ENCODE peak calls at places on chromosomes 4 and X, in seven cellular contexts. One of them, this sample, is unnamed.

GRCh38 chr4:184097240-184097619 is 120.4 kb downstream of the ENPP6 start:
- DNase-seq in IMR-90: no peak
- DNase-seq in transverse colon: peak; percentile 57
- DNase-seq in cortex of kidney: no peak
- DNase-seq in NAMALWA: no peak
- DNase-seq in brain microvascular endothelial cell: no peak
- DNase-seq in frontal cortex: no peak
- DNase-seq in this sample: no peak

GRCh38 chr4:89222171-89222570 is 85.4 kb downstream of the GPRIN3 start:
- DNase-seq in frontal cortex: no peak
- DNase-seq in transverse colon: no peak
- DNase-seq in cortex of kidney: no peak
- DNase-seq in brain microvascular endothelial cell: no peak
- DNase-seq in IMR-90: no peak
- DNase-seq in NAMALWA: no peak
- DNase-seq in this sample: no peak

GRCh38 chr4:76256032-76256431 is 4.5 kb downstream of the FAM47E start:
- DNase-seq in NAMALWA: no peak
- DNase-seq in IMR-90: no peak
- DNase-seq in transverse colon: no peak
- DNase-seq in cortex of kidney: no peak
- DNase-seq in frontal cortex: no peak
- DNase-seq in brain microvascular endothelial cell: no peak
- DNase-seq in this sample: no peak

GRCh38 chr4:184408021-184408710 is 66.2 kb downstream of the IRF2 start:
- DNase-seq in transverse colon: no peak
- DNase-seq in IMR-90: peak; percentile 92
- DNase-seq in cortex of kidney: no peak
- DNase-seq in NAMALWA: no peak
- DNase-seq in frontal cortex: no peak
- DNase-seq in brain microvascular endothelial cell: peak; percentile 54
- DNase-seq in this sample: no peak

GRCh38 chrX:79036152-79036551 is 91.0 kb downstream of the P2RY10 start:
- DNase-seq in cortex of kidney: no peak
- DNase-seq in frontal cortex: no peak
- DNase-seq in IMR-90: no peak
- DNase-seq in transverse colon: no peak
- DNase-seq in NAMALWA: no peak
- DNase-seq in brain microvascular endothelial cell: no peak
- DNase-seq in this sample: no peak

GRCh38 chr4:102334624-102335023 is 10.7 kb downstream of the SLC39A8 start:
- DNase-seq in brain microvascular endothelial cell: no peak
- DNase-seq in cortex of kidney: no peak
- DNase-seq in NAMALWA: no peak
- DNase-seq in frontal cortex: no peak
- DNase-seq in transverse colon: no peak
- DNase-seq in IMR-90: no peak
- DNase-seq in this sample: no peak

GRCh38 chr4:10336471-10336870 is 120.8 kb downstream of the ZNF518B start:
- DNase-seq in brain microvascular endothelial cell: peak; percentile 2
- DNase-seq in cortex of kidney: no peak
- DNase-seq in IMR-90: no peak
- DNase-seq in transverse colon: no peak
- DNase-seq in frontal cortex: no peak
- DNase-seq in NAMALWA: no peak
- DNase-seq in this sample: peak; percentile 91

GRCh38 chrX:33336783-33337182 is 125.4 kb upstream of the DMD start:
- DNase-seq in cortex of kidney: no peak
- DNase-seq in brain microvascular endothelial cell: peak; percentile 11
- DNase-seq in IMR-90: peak; percentile 29
- DNase-seq in NAMALWA: peak; percentile 58
- DNase-seq in frontal cortex: no peak
- DNase-seq in transverse colon: no peak
- DNase-seq in this sample: peak; percentile 24

GRCh38 chr4:103075435-103075893 is 1.1 kb downstream of the SLC9B2 start:
- DNase-seq in brain microvascular endothelial cell: no peak
- DNase-seq in NAMALWA: no peak
- DNase-seq in IMR-90: peak; percentile 26
- DNase-seq in cortex of kidney: no peak
- DNase-seq in frontal cortex: peak; percentile 35
- DNase-seq in transverse colon: no peak
- DNase-seq in this sample: no peak

GRCh38 chr4:26073886-26074560 is 160.0 kb downstream of the SMIM20 start:
- DNase-seq in IMR-90: no peak
- DNase-seq in cortex of kidney: no peak
- DNase-seq in frontal cortex: no peak
- DNase-seq in transverse colon: no peak
- DNase-seq in NAMALWA: no peak
- DNase-seq in brain microvascular endothelial cell: no peak
- DNase-seq in this sample: no peak

GRCh38 chr4:167906851-167907250 is 185.5 kb upstream of the ANXA10 start:
- DNase-seq in cortex of kidney: no peak
- DNase-seq in brain microvascular endothelial cell: peak; percentile 6
- DNase-seq in transverse colon: no peak
- DNase-seq in frontal cortex: no peak
- DNase-seq in NAMALWA: no peak
- DNase-seq in IMR-90: peak; percentile 9
- DNase-seq in this sample: no peak

GRCh38 chrX:77114501-77114900 is 332.7 kb upstream of the FGF16 start:
- DNase-seq in transverse colon: no peak
- DNase-seq in frontal cortex: no peak
- DNase-seq in brain microvascular endothelial cell: no peak
- DNase-seq in NAMALWA: no peak
- DNase-seq in cortex of kidney: no peak
- DNase-seq in IMR-90: no peak
- DNase-seq in this sample: no peak

GRCh38 chr4:26525136-26525535 is 34.9 kb upstream of the CCKAR start:
- DNase-seq in cortex of kidney: no peak
- DNase-seq in transverse colon: no peak
- DNase-seq in NAMALWA: no peak
- DNase-seq in IMR-90: peak; percentile 77
- DNase-seq in brain microvascular endothelial cell: peak; percentile 45
- DNase-seq in frontal cortex: no peak
- DNase-seq in this sample: no peak

GRCh38 chrX:9072281-9072680 is 38.4 kb upstream of the FAM9B start:
- DNase-seq in NAMALWA: no peak
- DNase-seq in transverse colon: no peak
- DNase-seq in cortex of kidney: no peak
- DNase-seq in frontal cortex: no peak
- DNase-seq in brain microvascular endothelial cell: no peak
- DNase-seq in IMR-90: peak; percentile 29
- DNase-seq in this sample: no peak

GRCh38 chrX:118510076-118510475 is 14.5 kb downstream of the DOCK11 start:
- DNase-seq in NAMALWA: no peak
- DNase-seq in transverse colon: peak; percentile 16
- DNase-seq in IMR-90: no peak
- DNase-seq in brain microvascular endothelial cell: no peak
- DNase-seq in frontal cortex: no peak
- DNase-seq in cortex of kidney: no peak
- DNase-seq in this sample: no peak

GRCh38 chr4:87516683-87517082 is 12.5 kb downstream of the SPARCL1 start:
- DNase-seq in transverse colon: no peak
- DNase-seq in cortex of kidney: no peak
- DNase-seq in IMR-90: no peak
- DNase-seq in NAMALWA: no peak
- DNase-seq in frontal cortex: no peak
- DNase-seq in brain microvascular endothelial cell: no peak
- DNase-seq in this sample: no peak

GRCh38 chr4:33914386-33914785 is 2329.9 kb downstream of the ARAP2 start:
- DNase-seq in transverse colon: no peak
- DNase-seq in brain microvascular endothelial cell: no peak
- DNase-seq in IMR-90: no peak
- DNase-seq in cortex of kidney: no peak
- DNase-seq in frontal cortex: no peak
- DNase-seq in NAMALWA: no peak
- DNase-seq in this sample: no peak

GRCh38 chr4:177079327-177079726 is 230.3 kb upstream of the NEIL3 start:
- DNase-seq in brain microvascular endothelial cell: no peak
- DNase-seq in IMR-90: no peak
- DNase-seq in frontal cortex: no peak
- DNase-seq in NAMALWA: no peak
- DNase-seq in transverse colon: no peak
- DNase-seq in cortex of kidney: no peak
- DNase-seq in this sample: no peak

GRCh38 chr4:7186081-7186480 is 6.3 kb upstream of the SORCS2 start:
- DNase-seq in transverse colon: no peak
- DNase-seq in cortex of kidney: no peak
- DNase-seq in frontal cortex: no peak
- DNase-seq in NAMALWA: peak; percentile 35
- DNase-seq in brain microvascular endothelial cell: no peak
- DNase-seq in IMR-90: no peak
- DNase-seq in this sample: no peak

GRCh38 chr4:54840992-54841768 is 183.4 kb downstream of the KIT start:
- DNase-seq in frontal cortex: no peak
- DNase-seq in cortex of kidney: no peak
- DNase-seq in transverse colon: peak; percentile 9
- DNase-seq in brain microvascular endothelial cell: peak; percentile 33
- DNase-seq in NAMALWA: no peak
- DNase-seq in IMR-90: peak; percentile 2
- DNase-seq in this sample: peak; percentile 71

GRCh38 chrX:95248386-95248785 is 1436.3 kb upstream of the DIAPH2 start:
- DNase-seq in transverse colon: no peak
- DNase-seq in brain microvascular endothelial cell: no peak
- DNase-seq in frontal cortex: no peak
- DNase-seq in cortex of kidney: no peak
- DNase-seq in NAMALWA: no peak
- DNase-seq in IMR-90: no peak
- DNase-seq in this sample: no peak

GRCh38 chr4:100042235-100042634 is 92.2 kb upstream of the H2AZ1 start:
- DNase-seq in brain microvascular endothelial cell: no peak
- DNase-seq in frontal cortex: no peak
- DNase-seq in transverse colon: no peak
- DNase-seq in cortex of kidney: no peak
- DNase-seq in IMR-90: peak; percentile 60
- DNase-seq in NAMALWA: no peak
- DNase-seq in this sample: no peak

GRCh38 chrX:119784747-119785446 is 6.5 kb downstream of the RPL39 start:
- DNase-seq in transverse colon: peak; percentile 49
- DNase-seq in NAMALWA: peak; percentile 67
- DNase-seq in IMR-90: peak; percentile 23
- DNase-seq in frontal cortex: no peak
- DNase-seq in brain microvascular endothelial cell: no peak
- DNase-seq in cortex of kidney: no peak
- DNase-seq in this sample: no peak

GRCh38 chr4:176333076-176333475 is 13.3 kb downstream of the SPCS3 start:
- DNase-seq in cortex of kidney: no peak
- DNase-seq in frontal cortex: no peak
- DNase-seq in transverse colon: no peak
- DNase-seq in NAMALWA: no peak
- DNase-seq in brain microvascular endothelial cell: no peak
- DNase-seq in IMR-90: peak; percentile 59
- DNase-seq in this sample: no peak

GRCh38 chr4:183920512-183920911 is 15.4 kb downstream of the STOX2 start:
- DNase-seq in transverse colon: no peak
- DNase-seq in frontal cortex: no peak
- DNase-seq in cortex of kidney: no peak
- DNase-seq in brain microvascular endothelial cell: no peak
- DNase-seq in NAMALWA: peak; percentile 33
- DNase-seq in IMR-90: no peak
- DNase-seq in this sample: no peak

GRCh38 chr4:168059251-168059650 is 33.1 kb upstream of the ANXA10 start:
- DNase-seq in brain microvascular endothelial cell: no peak
- DNase-seq in frontal cortex: no peak
- DNase-seq in cortex of kidney: no peak
- DNase-seq in NAMALWA: no peak
- DNase-seq in transverse colon: no peak
- DNase-seq in IMR-90: peak; percentile 72
- DNase-seq in this sample: no peak

GRCh38 chr4:159051245-159052071 is 51.4 kb upstream of the RAPGEF2 start:
- DNase-seq in brain microvascular endothelial cell: no peak
- DNase-seq in IMR-90: no peak
- DNase-seq in cortex of kidney: no peak
- DNase-seq in NAMALWA: peak; percentile 57
- DNase-seq in frontal cortex: no peak
- DNase-seq in transverse colon: no peak
- DNase-seq in this sample: no peak

GRCh38 chr4:26141916-26142638 is 178.7 kb upstream of the RBPJ start:
- DNase-seq in frontal cortex: no peak
- DNase-seq in transverse colon: peak; percentile 54
- DNase-seq in IMR-90: peak; percentile 83
- DNase-seq in NAMALWA: peak; percentile 77
- DNase-seq in cortex of kidney: no peak
- DNase-seq in brain microvascular endothelial cell: no peak
- DNase-seq in this sample: no peak

GRCh38 chr4:6463311-6464289 is 8.8 kb downstream of the PPP2R2C start:
- DNase-seq in brain microvascular endothelial cell: no peak
- DNase-seq in cortex of kidney: no peak
- DNase-seq in transverse colon: no peak
- DNase-seq in frontal cortex: peak; percentile 60
- DNase-seq in IMR-90: no peak
- DNase-seq in NAMALWA: no peak
- DNase-seq in this sample: no peak

GRCh38 chr4:169723207-169723606 is 34.5 kb downstream of the HPF1 start:
- DNase-seq in frontal cortex: peak; percentile 3
- DNase-seq in brain microvascular endothelial cell: peak; percentile 5
- DNase-seq in cortex of kidney: no peak
- DNase-seq in transverse colon: no peak
- DNase-seq in IMR-90: no peak
- DNase-seq in NAMALWA: peak; percentile 40
- DNase-seq in this sample: peak; percentile 9

GRCh38 chr4:109389367-109390118 is 44.1 kb upstream of the SEC24B start:
- DNase-seq in cortex of kidney: no peak
- DNase-seq in NAMALWA: peak; percentile 47
- DNase-seq in brain microvascular endothelial cell: no peak
- DNase-seq in transverse colon: no peak
- DNase-seq in IMR-90: no peak
- DNase-seq in frontal cortex: no peak
- DNase-seq in this sample: no peak

This sample was measured in foreskin melanocyte.